ENCODE peak calls at places on chromosome 15, in eight cellular contexts. Z is foreskin fibroblast; P is NCI-H460; X is activated naive CD8-positive, alpha-beta T cell treated with anti-CD3 and anti-CD28 coated beads, Interleukin-2, amount 50 U/mL, for 16 hours; K is H54; W is activated T-cell treated with anti-CD3 and anti-CD28 coated beads, Interleukin-2, amount 50 U/mL, for 72 hours; G is left cardiac atrium; M is activated effector memory CD4-positive, alpha-beta T cell treated with anti-CD3 and anti-CD28 coated beads, Interleukin-2, amount 50 U/mL, for 16 hours. A is an unnamed sample.

GRCh38 chr15:42092666-42093445 is 1.5 kb downstream of the PLA2G4D start:
- DNase-seq in W (no peak), G (no peak), X (no peak), K (no peak), M (no peak), P (no peak), Z (no peak), A (no peak)

GRCh38 chr15:62622775-62623174 is 419.8 kb upstream of the TPM1 start:
- DNase-seq in W (no peak), Z (no peak), M (no peak), K (no peak), P (no peak), G (no peak), X (no peak), A (no peak)

GRCh38 chr15:59291214-59291551 is 81.5 kb downstream of the MYO1E start:
- DNase-seq in Z (no peak), W (no peak), K (no peak), X (no peak), P (no peak), M (no peak), G (no peak), A (no peak)

GRCh38 chr15:82398785-82399184 is 30.8 kb upstream of the GOLGA6L9 start:
- DNase-seq in K (no peak), X (no peak), P (no peak), M (no peak), W (no peak), G (no peak), Z (no peak), A (no peak)

GRCh38 chr15:83282859-83283812 is 1.3 kb downstream of the BNC1 start:
- DNase-seq in G (peak; percentile 50), X (no peak), W (peak; percentile 12), Z (peak; percentile 65), K (no peak), M (no peak), P (no peak), A (peak; percentile 51)

GRCh38 chr15:90188914-90189748 is 12.0 kb upstream of the SEMA4B start:
- DNase-seq in X (no peak), P (no peak), K (no peak), W (no peak), G (no peak), M (no peak), Z (no peak), A (no peak)

GRCh38 chr15:41881925-41882688 is 11.7 kb downstream of the SPTBN5 start:
- DNase-seq in Z (peak; percentile 27), G (no peak), P (no peak), X (no peak), W (no peak), M (no peak), K (no peak), A (no peak)

GRCh38 chr15:60385620-60386552 is 11.9 kb downstream of the ANXA2 start:
- DNase-seq in G (no peak), M (no peak), P (no peak), Z (peak; percentile 40), K (no peak), W (no peak), X (no peak), A (peak; percentile 24)

GRCh38 chr15:51121118-51121517 is 26.4 kb upstream of the TNFAIP8L3 start:
- DNase-seq in K (peak; percentile 49), G (peak; percentile 46), W (peak; percentile 2), Z (peak; percentile 98), X (no peak), P (no peak), M (no peak), A (peak; percentile 71)

GRCh38 chr15:99137111-99137546 is 32.2 kb downstream of the SYNM start:
- DNase-seq in M (no peak), X (no peak), P (no peak), W (no peak), K (no peak), G (no peak), Z (no peak), A (no peak)

GRCh38 chr15:99201410-99202175 is 47.8 kb downstream of the TTC23 start:
- DNase-seq in Z (no peak), W (no peak), M (no peak), G (no peak), P (no peak), K (no peak), X (no peak), A (peak; percentile 28)

GRCh38 chr15:100860829-100861510 is 18.7 kb upstream of the ALDH1A3 start:
- DNase-seq in P (no peak), G (no peak), W (no peak), Z (no peak), X (no peak), M (no peak), K (no peak), A (no peak)

GRCh38 chr15:96501362-96501761 is 170.9 kb downstream of the NR2F2 start:
- DNase-seq in W (no peak), P (no peak), K (no peak), M (no peak), X (no peak), G (no peak), Z (no peak), A (no peak)

GRCh38 chr15:73677146-73677607 is 7.0 kb upstream of the CD276 start:
- DNase-seq in Z (peak; percentile 70), P (peak; percentile 49), G (peak; percentile 65), K (no peak), W (peak; percentile 60), M (peak; percentile 79), X (no peak), A (peak; percentile 57)

GRCh38 chr15:35505816-35506215 is 40.1 kb downstream of the DPH6 start:
- DNase-seq in P (no peak), Z (no peak), K (no peak), X (no peak), G (no peak), W (no peak), M (no peak), A (no peak)

GRCh38 chr15:58381696-58382095 is 50.1 kb upstream of the LIPC start:
- DNase-seq in Z (no peak), W (no peak), K (no peak), P (no peak), M (no peak), G (no peak), X (no peak), A (no peak)

GRCh38 chr15:87219650-87220615 is 1036.6 kb downstream of the NTRK3 start:
- DNase-seq in X (no peak), M (no peak), W (no peak), P (no peak), G (no peak), Z (no peak), K (no peak), A (no peak)

GRCh38 chr15:62773369-62774165 is 269.0 kb upstream of the TPM1 start:
- DNase-seq in P (no peak), M (no peak), W (no peak), X (no peak), G (no peak), Z (no peak), K (no peak), A (no peak)

GRCh38 chr15:38440353-38441129 is 13.4 kb upstream of the FAM98B start:
- DNase-seq in K (no peak), M (peak; percentile 70), X (no peak), G (peak; percentile 31), W (peak; percentile 42), Z (peak; percentile 79), P (peak; percentile 54), A (peak; percentile 42)

GRCh38 chr15:81111510-81112375 is 22.3 kb upstream of the CFAP161 start:
- DNase-seq in M (no peak), W (no peak), X (no peak), P (no peak), K (no peak), Z (peak; percentile 38), G (no peak), A (no peak)

GRCh38 chr15:63345391-63345752 is 36.3 kb downstream of the CA12 start:
- DNase-seq in X (no peak), W (no peak), G (no peak), K (no peak), M (no peak), P (no peak), Z (no peak), A (no peak)

GRCh38 chr15:27768731-27769510 is 330.2 kb downstream of the OCA2 start:
- DNase-seq in K (no peak), M (no peak), X (no peak), W (no peak), Z (no peak), P (no peak), G (no peak), A (no peak)

GRCh38 chr15:33007295-33007855 is 187.1 kb downstream of the FMN1 start:
- DNase-seq in Z (peak; percentile 60), M (no peak), X (no peak), W (no peak), G (no peak), K (no peak), P (peak; percentile 29), A (peak; percentile 59)

GRCh38 chr15:28952666-28953491 is 67.1 kb downstream of the APBA2 start:
- DNase-seq in W (no peak), M (no peak), P (no peak), X (no peak), Z (no peak), K (no peak), G (no peak), A (no peak)

A was measured in fibroblast of gingiva.